ENCODE peak calls at places on chromosomes 4 and X, in seven cellular contexts. One of them, this sample, is unnamed. For H3K4me1, the result is how much of the 10 kb centered on the place peaks cover.

GRCh38 chr4:126106658-126107057 is 791.9 kb downstream of the FAT4 start:
- DNase-seq in right cardiac atrium: no peak
- DNase-seq in A673: peak
- DNase-seq in IMR-90: no peak
- DNase-seq in heart right ventricle: no peak
- DNase-seq in fibroblast of lung: no peak
- DNase-seq in mammary epithelial cell: peak
- DNase-seq in this sample: no peak

GRCh38 chrX:39982927-39983326 is 114.8 kb downstream of the BCOR start:
- DNase-seq in mammary epithelial cell: no peak
- DNase-seq in IMR-90: no peak
- DNase-seq in right cardiac atrium: no peak
- DNase-seq in fibroblast of lung: no peak
- DNase-seq in heart right ventricle: no peak
- DNase-seq in A673: no peak
- DNase-seq in this sample: no peak

GRCh38 chr4:116537828-116538227 is 547.5 kb downstream of the TRAM1L1 start:
- DNase-seq in right cardiac atrium: no peak
- DNase-seq in A673: no peak
- DNase-seq in IMR-90: no peak
- DNase-seq in fibroblast of lung: no peak
- DNase-seq in heart right ventricle: no peak
- DNase-seq in mammary epithelial cell: no peak
- DNase-seq in this sample: no peak

GRCh38 chr4:1715002-1715761 is 3.1 kb upstream of the SLBP start:
- DNase-seq in right cardiac atrium: no peak
- DNase-seq in mammary epithelial cell: no peak
- DNase-seq in A673: no peak
- DNase-seq in fibroblast of lung: no peak
- DNase-seq in heart right ventricle: no peak
- DNase-seq in IMR-90: no peak
- DNase-seq in this sample: no peak

GRCh38 chr4:97770222-97770621 is 373.1 kb downstream of the STPG2 start:
- DNase-seq in IMR-90: no peak
- DNase-seq in A673: no peak
- DNase-seq in fibroblast of lung: no peak
- DNase-seq in mammary epithelial cell: no peak
- DNase-seq in heart right ventricle: no peak
- DNase-seq in right cardiac atrium: no peak
- DNase-seq in this sample: no peak

GRCh38 chr4:38563703-38564490 is 100.1 kb upstream of the KLF3 start:
- DNase-seq in fibroblast of lung: peak
- DNase-seq in heart right ventricle: no peak
- DNase-seq in mammary epithelial cell: no peak
- DNase-seq in IMR-90: peak
- DNase-seq in right cardiac atrium: no peak
- DNase-seq in A673: no peak
- DNase-seq in this sample: no peak

GRCh38 chrX:129759576-129760061 is 20.1 kb upstream of the SASH3 start:
- DNase-seq in mammary epithelial cell: peak
- DNase-seq in fibroblast of lung: peak
- DNase-seq in right cardiac atrium: peak
- DNase-seq in heart right ventricle: peak
- DNase-seq in A673: no peak
- DNase-seq in IMR-90: peak
- DNase-seq in this sample: no peak

GRCh38 chr4:88230953-88231835 is 53.2 kb downstream of the PPM1K start:
- DNase-seq in A673: no peak
- DNase-seq in mammary epithelial cell: no peak
- DNase-seq in fibroblast of lung: peak
- DNase-seq in heart right ventricle: no peak
- DNase-seq in IMR-90: peak
- DNase-seq in right cardiac atrium: no peak
- DNase-seq in this sample: no peak

GRCh38 chrX:70762285-70762684 is 146.2 kb downstream of the TEX11 start:
- DNase-seq in mammary epithelial cell: no peak
- DNase-seq in heart right ventricle: no peak
- DNase-seq in A673: peak
- DNase-seq in fibroblast of lung: no peak
- DNase-seq in IMR-90: no peak
- DNase-seq in right cardiac atrium: no peak
- DNase-seq in this sample: no peak

GRCh38 chr4:54517793-54518444 is 139.8 kb upstream of the KIT start:
- DNase-seq in right cardiac atrium: no peak
- DNase-seq in mammary epithelial cell: no peak
- DNase-seq in IMR-90: no peak
- DNase-seq in A673: no peak
- DNase-seq in heart right ventricle: no peak
- DNase-seq in fibroblast of lung: no peak
- DNase-seq in this sample: no peak

GRCh38 chrX:148333989-148334388 is 166.4 kb upstream of the AFF2 start:
- DNase-seq in right cardiac atrium: no peak
- DNase-seq in fibroblast of lung: no peak
- DNase-seq in IMR-90: no peak
- DNase-seq in A673: no peak
- DNase-seq in heart right ventricle: no peak
- DNase-seq in mammary epithelial cell: no peak
- DNase-seq in this sample: no peak

DNA sequence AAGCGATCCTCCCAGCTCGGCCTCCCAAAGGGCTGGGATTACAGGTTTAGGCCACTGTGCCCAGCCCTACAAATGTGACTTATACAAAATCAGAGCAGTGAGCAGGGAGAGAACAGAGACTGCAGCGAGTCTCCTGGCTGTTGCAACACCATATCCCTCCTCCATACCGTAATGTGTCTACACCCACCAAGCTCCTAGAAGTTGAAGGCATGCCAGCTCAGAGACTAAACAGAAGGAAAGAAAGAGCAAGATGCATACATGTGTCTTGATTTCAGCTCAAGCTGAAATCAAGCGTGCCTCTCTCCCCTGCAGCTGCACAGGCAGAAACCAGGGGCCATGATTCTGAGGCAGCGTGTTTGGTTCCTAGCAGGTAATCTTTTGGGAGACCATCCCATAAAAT is 34.7 kb downstream of the AFAP1 start:
- DNase-seq in right cardiac atrium: no peak
- DNase-seq in IMR-90: peak
- DNase-seq in A673: peak
- DNase-seq in fibroblast of lung: peak
- DNase-seq in mammary epithelial cell: peak
- DNase-seq in heart right ventricle: no peak
- DNase-seq in this sample: no peak
- H3K4me1 ChIP-seq in right cardiac atrium: under half
- H3K4me1 ChIP-seq in IMR-90: under half
- H3K4me1 ChIP-seq in A673: half or more
- H3K4me1 ChIP-seq in fibroblast of lung: under half
- H3K4me1 ChIP-seq in mammary epithelial cell: under half
- H3K4me1 ChIP-seq in heart right ventricle: under half
- H3K4me1 ChIP-seq in this sample: half or more

GRCh38 chr4:84644087-84644486 is 61.2 kb downstream of the CDS1 start:
- DNase-seq in right cardiac atrium: no peak
- DNase-seq in A673: no peak
- DNase-seq in IMR-90: no peak
- DNase-seq in fibroblast of lung: no peak
- DNase-seq in mammary epithelial cell: no peak
- DNase-seq in heart right ventricle: no peak
- DNase-seq in this sample: no peak

GRCh38 chr4:84648863-84649647 is 66.1 kb downstream of the CDS1 start:
- DNase-seq in A673: no peak
- DNase-seq in fibroblast of lung: no peak
- DNase-seq in heart right ventricle: no peak
- DNase-seq in IMR-90: no peak
- DNase-seq in right cardiac atrium: no peak
- DNase-seq in mammary epithelial cell: no peak
- DNase-seq in this sample: no peak

GRCh38 chr4:84652478-84652877 is 69.6 kb downstream of the CDS1 start:
- DNase-seq in fibroblast of lung: no peak
- DNase-seq in IMR-90: no peak
- DNase-seq in heart right ventricle: no peak
- DNase-seq in right cardiac atrium: no peak
- DNase-seq in A673: no peak
- DNase-seq in mammary epithelial cell: no peak
- DNase-seq in this sample: no peak

GRCh38 chr4:84647307-84647884 is 64.5 kb downstream of the CDS1 start:
- DNase-seq in heart right ventricle: no peak
- DNase-seq in A673: peak
- DNase-seq in mammary epithelial cell: no peak
- DNase-seq in right cardiac atrium: no peak
- DNase-seq in fibroblast of lung: peak
- DNase-seq in IMR-90: no peak
- DNase-seq in this sample: no peak

GRCh38 chr4:84648185-84648584 is 65.3 kb downstream of the CDS1 start:
- DNase-seq in mammary epithelial cell: no peak
- DNase-seq in heart right ventricle: no peak
- DNase-seq in right cardiac atrium: no peak
- DNase-seq in fibroblast of lung: no peak
- DNase-seq in IMR-90: no peak
- DNase-seq in A673: no peak
- DNase-seq in this sample: no peak
- H3K4me3 ChIP-seq in mammary epithelial cell: no peak
- H3K4me3 ChIP-seq in heart right ventricle: no peak
- H3K4me3 ChIP-seq in right cardiac atrium: no peak
- H3K4me3 ChIP-seq in fibroblast of lung: no peak
- H3K4me3 ChIP-seq in IMR-90: no peak
- H3K4me3 ChIP-seq in A673: no peak
- H3K4me3 ChIP-seq in this sample: no peak

GRCh38 chrX:42710452-42710851 is 67.5 kb downstream of the PPP1R2C start:
- DNase-seq in fibroblast of lung: no peak
- DNase-seq in IMR-90: no peak
- DNase-seq in heart right ventricle: no peak
- DNase-seq in A673: no peak
- DNase-seq in right cardiac atrium: no peak
- DNase-seq in mammary epithelial cell: no peak
- DNase-seq in this sample: no peak

GRCh38 chrX:42708222-42708621 is 69.7 kb downstream of the PPP1R2C start:
- DNase-seq in A673: no peak
- DNase-seq in mammary epithelial cell: no peak
- DNase-seq in heart right ventricle: no peak
- DNase-seq in IMR-90: no peak
- DNase-seq in right cardiac atrium: no peak
- DNase-seq in fibroblast of lung: peak
- DNase-seq in this sample: no peak

GRCh38 chrX:42704454-42704853 is 73.5 kb downstream of the PPP1R2C start:
- DNase-seq in fibroblast of lung: peak
- DNase-seq in heart right ventricle: no peak
- DNase-seq in right cardiac atrium: no peak
- DNase-seq in IMR-90: peak
- DNase-seq in A673: no peak
- DNase-seq in mammary epithelial cell: no peak
- DNase-seq in this sample: no peak

DNA sequence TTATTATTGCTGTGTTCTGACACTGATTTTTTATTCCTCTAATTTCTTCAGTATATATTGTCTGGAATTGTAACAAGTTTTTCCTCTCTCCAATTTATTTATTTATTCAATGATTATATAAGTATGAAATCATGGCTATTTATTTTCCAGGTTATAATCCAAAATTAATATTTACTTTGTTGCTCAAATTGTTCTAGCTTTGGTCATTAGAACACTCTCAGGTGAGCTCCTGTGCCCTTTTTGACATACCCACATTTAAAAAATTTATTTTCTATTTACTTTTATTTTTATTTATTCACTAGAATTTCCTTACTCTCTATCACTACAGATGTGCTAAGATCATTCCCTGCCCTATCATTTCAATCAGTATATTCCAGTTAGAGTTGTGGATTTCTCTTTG is 70.2 kb downstream of the PPP1R2C start:
- DNase-seq in fibroblast of lung: no peak
- DNase-seq in right cardiac atrium: no peak
- DNase-seq in IMR-90: no peak
- DNase-seq in heart right ventricle: no peak
- DNase-seq in A673: no peak
- DNase-seq in mammary epithelial cell: no peak
- DNase-seq in this sample: no peak
- H3K4me1 ChIP-seq in fibroblast of lung: under half
- H3K4me1 ChIP-seq in right cardiac atrium: under half
- H3K4me1 ChIP-seq in IMR-90: under half
- H3K4me1 ChIP-seq in heart right ventricle: under half
- H3K4me1 ChIP-seq in A673: under half
- H3K4me1 ChIP-seq in mammary epithelial cell: under half
- H3K4me1 ChIP-seq in this sample: under half

DNA sequence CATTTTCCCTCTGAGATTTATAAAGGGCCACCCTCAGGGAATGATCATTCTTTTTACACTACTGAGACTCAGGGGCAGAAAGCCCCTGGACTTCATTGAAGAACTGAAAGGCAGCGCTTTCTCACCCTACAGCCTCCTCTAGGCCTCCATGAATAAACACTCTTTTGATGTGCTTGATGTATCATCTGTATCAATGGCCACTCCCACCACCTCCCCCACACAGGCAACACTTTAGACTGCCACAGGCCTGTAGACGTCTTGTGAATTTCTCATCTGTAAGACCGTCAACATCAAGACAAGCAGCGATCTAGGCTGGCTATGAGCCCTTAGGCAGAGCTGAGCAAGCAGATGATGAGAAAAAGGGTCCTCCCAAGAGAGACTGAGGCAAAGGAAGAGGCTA is 123.2 kb downstream of the HUWE1 start:
- DNase-seq in fibroblast of lung: no peak
- DNase-seq in IMR-90: no peak
- DNase-seq in heart right ventricle: no peak
- DNase-seq in mammary epithelial cell: no peak
- DNase-seq in right cardiac atrium: no peak
- DNase-seq in A673: no peak
- DNase-seq in this sample: no peak
- H3K4me3 ChIP-seq in fibroblast of lung: no peak
- H3K4me3 ChIP-seq in IMR-90: no peak
- H3K4me3 ChIP-seq in heart right ventricle: no peak
- H3K4me3 ChIP-seq in mammary epithelial cell: no peak
- H3K4me3 ChIP-seq in right cardiac atrium: no peak
- H3K4me3 ChIP-seq in A673: no peak
- H3K4me3 ChIP-seq in this sample: no peak

This sample was measured in left ventricle myocardium inferior.